ENCODE peak calls at places on chromosomes 4 and X, in six cellular contexts. K is adipocyte, S is psoas muscle, M is cardiac muscle cell, B is endodermal cell, E is IMR-90. H is an unnamed sample.

GRCh38 chr4:26525136-26525535 is 34.9 kb upstream of the CCKAR start:
- DNase-seq in B (no peak), E (peak), S (no peak), M (no peak), K (peak), H (no peak)

GRCh38 chr4:170476351-170476750 is 386.6 kb upstream of the AADAT start:
- DNase-seq in B (no peak), M (no peak), K (peak), E (no peak), S (no peak), H (no peak)

GRCh38 chr4:147782087-147782781 is 50.3 kb downstream of the ARHGAP10 start:
- DNase-seq in K (peak), M (no peak), S (no peak), B (no peak), E (peak), H (peak)

GRCh38 chr4:134948110-134948642 is 746.6 kb upstream of the PABPC4L start:
- DNase-seq in K (no peak), M (no peak), B (no peak), E (no peak), S (no peak), H (no peak)

GRCh38 chr4:169315530-169316306 is 45.0 kb upstream of the SH3RF1 start:
- DNase-seq in S (no peak), M (peak), K (peak), E (peak), B (no peak), H (peak)

GRCh38 chr4:8821151-8821950 is 50.3 kb downstream of the HMX1 start:
- DNase-seq in S (no peak), M (no peak), E (no peak), B (peak), K (no peak), H (no peak)

GRCh38 chrX:149628768-149629167 is 2.8 kb downstream of the TMEM185A start:
- DNase-seq in S (no peak), B (no peak), E (no peak), M (no peak), K (no peak), H (no peak)

GRCh38 chr4:1488357-1488756 is 82.1 kb upstream of the NKX1-1 start:
- DNase-seq in M (no peak), S (no peak), E (no peak), K (no peak), B (no peak), H (no peak)

GRCh38 chrX:135295238-135295943 is 13.9 kb upstream of the ETDC start:
- DNase-seq in K (no peak), M (peak), B (peak), E (peak), S (peak), H (peak)

GRCh38 chr4:145538636-145539035 is 57.0 kb downstream of the SMAD1 start:
- DNase-seq in K (no peak), M (no peak), S (no peak), B (no peak), E (no peak), H (no peak)

GRCh38 chr4:8698341-8699062 is 105.9 kb downstream of the CPZ start:
- DNase-seq in E (no peak), B (peak), K (no peak), M (no peak), S (no peak), H (no peak)

GRCh38 chr4:164442167-164442566 is 311.8 kb upstream of the SMIM31 start:
- DNase-seq in S (no peak), E (peak), K (no peak), B (no peak), M (no peak), H (peak)

GRCh38 chr4:82799006-82799881 is 648 bp upstream of the SCD5 start:
- DNase-seq in B (peak), E (no peak), M (no peak), S (no peak), K (peak), H (no peak)

GRCh38 chr4:34733185-34733916 is 1511.0 kb downstream of the ARAP2 start:
- DNase-seq in M (no peak), E (no peak), B (no peak), S (peak), K (no peak), H (no peak)

GRCh38 chr4:10963958-10964705 is 279.6 kb upstream of the CLNK start:
- DNase-seq in S (no peak), B (peak), M (no peak), K (no peak), E (no peak), H (no peak)

GRCh38 chrX:65488496-65488895 is 46.1 kb downstream of the LAS1L start:
- DNase-seq in B (no peak), K (peak), E (peak), S (no peak), M (no peak), H (no peak)

GRCh38 chrX:65491620-65492019 is 43.0 kb downstream of the LAS1L start:
- DNase-seq in S (no peak), B (no peak), E (no peak), M (no peak), K (no peak), H (no peak)

GRCh38 chrX:65493431-65493830 is 41.2 kb downstream of the LAS1L start:
- DNase-seq in B (no peak), M (no peak), K (no peak), S (no peak), E (no peak), H (no peak)
- H3K4me3 ChIP-seq in B (no peak), M (no peak), K (no peak), S (no peak), E (no peak), H (no peak)

GRCh38 chr4:98516042-98516440 is 142.4 kb downstream of the TSPAN5 start:
- DNase-seq in K (peak), S (no peak), B (no peak), E (peak), M (no peak), H (peak)

GRCh38 chr4:98517444-98518021 is 140.9 kb downstream of the TSPAN5 start:
- DNase-seq in K (peak), B (no peak), E (peak), S (no peak), M (no peak), H (no peak)

GRCh38 chr4:98514930-98515809 is 143.2 kb downstream of the TSPAN5 start:
- DNase-seq in B (peak), E (peak), M (no peak), S (no peak), K (no peak), H (no peak)

GRCh38 chr4:98518555-98519267 is 139.7 kb downstream of the TSPAN5 start:
- DNase-seq in E (no peak), M (no peak), B (no peak), K (no peak), S (no peak), H (no peak)

GRCh38 chr4:98516441-98517323 is 141.7 kb downstream of the TSPAN5 start:
- DNase-seq in B (no peak), K (no peak), M (no peak), S (no peak), E (peak), H (peak)
- H3K4me3 ChIP-seq in B (peak), K (no peak), M (no peak), S (no peak), E (no peak), H (no peak)

GRCh38 chrX:45757272-45757671 is 556.6 kb upstream of the DIPK2B start:
- DNase-seq in K (no peak), E (no peak), B (no peak), M (no peak), S (no peak), H (no peak)
- H3K4me3 ChIP-seq in K (no peak), E (no peak), B (no peak), M (no peak), S (no peak), H (no peak)

GRCh38 chrX:33339219-33339618 is 127.9 kb upstream of the DMD start:
- DNase-seq in S (no peak), M (peak), K (no peak), B (peak), E (peak), H (no peak)
- H3K4me3 ChIP-seq in S (peak), M (no peak), K (peak), B (no peak), E (no peak), H (peak)